ENCODE peak calls at places on chromosome 18, in six cellular contexts. One of them, this sample, is unnamed.
A peak's percentile ranks its signal among the peaks of the same experiment; 100 is the strongest.

GRCh38 chr18:57542801-57543427 is 43.6 kb downstream of the FECH start:
- DNase-seq in A549: no peak
- DNase-seq in effector memory CD4-positive, alpha-beta T cell: no peak
- DNase-seq in naive thymus-derived CD4-positive, alpha-beta T cell: no peak
- DNase-seq in neuronal stem cell: no peak
- DNase-seq in cardiac muscle cell: no peak
- DNase-seq in this sample: no peak

GRCh38 chr18:31581498-31582197 is 10.0 kb upstream of the TTR start:
- DNase-seq in A549: no peak
- DNase-seq in effector memory CD4-positive, alpha-beta T cell: no peak
- DNase-seq in neuronal stem cell: no peak
- DNase-seq in naive thymus-derived CD4-positive, alpha-beta T cell: no peak
- DNase-seq in cardiac muscle cell: no peak
- DNase-seq in this sample: no peak

GRCh38 chr18:23398401-23398800 is 54.7 kb upstream of the RIOK3 start:
- DNase-seq in neuronal stem cell: no peak
- DNase-seq in effector memory CD4-positive, alpha-beta T cell: no peak
- DNase-seq in A549: no peak
- DNase-seq in naive thymus-derived CD4-positive, alpha-beta T cell: no peak
- DNase-seq in cardiac muscle cell: no peak
- DNase-seq in this sample: no peak

GRCh38 chr18:48623468-48624220 is 84.8 kb downstream of the CTIF start:
- DNase-seq in neuronal stem cell: no peak
- DNase-seq in A549: no peak
- DNase-seq in naive thymus-derived CD4-positive, alpha-beta T cell: no peak
- DNase-seq in effector memory CD4-positive, alpha-beta T cell: no peak
- DNase-seq in cardiac muscle cell: no peak
- DNase-seq in this sample: no peak

GRCh38 chr18:48161201-48161910 is 230.9 kb upstream of the SMAD2 start:
- DNase-seq in effector memory CD4-positive, alpha-beta T cell: peak; percentile 50
- DNase-seq in naive thymus-derived CD4-positive, alpha-beta T cell: peak; percentile 40
- DNase-seq in neuronal stem cell: peak; percentile 66
- DNase-seq in A549: peak; percentile 35
- DNase-seq in cardiac muscle cell: peak; percentile 90
- DNase-seq in this sample: peak; percentile 64

GRCh38 chr18:58761241-58761969 is 90.1 kb downstream of the MALT1 start:
- DNase-seq in A549: no peak
- DNase-seq in naive thymus-derived CD4-positive, alpha-beta T cell: no peak
- DNase-seq in cardiac muscle cell: peak; percentile 52
- DNase-seq in effector memory CD4-positive, alpha-beta T cell: no peak
- DNase-seq in neuronal stem cell: no peak
- DNase-seq in this sample: no peak

GRCh38 chr18:68665623-68666022 is 49.3 kb downstream of the TMX3 start:
- DNase-seq in effector memory CD4-positive, alpha-beta T cell: no peak
- DNase-seq in cardiac muscle cell: no peak
- DNase-seq in naive thymus-derived CD4-positive, alpha-beta T cell: no peak
- DNase-seq in A549: no peak
- DNase-seq in neuronal stem cell: no peak
- DNase-seq in this sample: no peak

GRCh38 chr18:78883501-78883900 is 96.1 kb upstream of the SALL3 start:
- DNase-seq in cardiac muscle cell: no peak
- DNase-seq in A549: no peak
- DNase-seq in effector memory CD4-positive, alpha-beta T cell: no peak
- DNase-seq in naive thymus-derived CD4-positive, alpha-beta T cell: no peak
- DNase-seq in neuronal stem cell: no peak
- DNase-seq in this sample: no peak

GRCh38 chr18:35481960-35482366 is 15.8 kb downstream of the INO80C start:
- DNase-seq in neuronal stem cell: no peak
- DNase-seq in effector memory CD4-positive, alpha-beta T cell: no peak
- DNase-seq in A549: no peak
- DNase-seq in naive thymus-derived CD4-positive, alpha-beta T cell: no peak
- DNase-seq in cardiac muscle cell: no peak
- DNase-seq in this sample: no peak

GRCh38 chr18:39057423-39058057 is 1491.9 kb upstream of the CELF4 start:
- DNase-seq in neuronal stem cell: no peak
- DNase-seq in naive thymus-derived CD4-positive, alpha-beta T cell: no peak
- DNase-seq in A549: no peak
- DNase-seq in effector memory CD4-positive, alpha-beta T cell: no peak
- DNase-seq in cardiac muscle cell: no peak
- DNase-seq in this sample: no peak

GRCh38 chr18:80023173-80023572 is 11.1 kb upstream of the RBFA start:
- DNase-seq in A549: no peak
- DNase-seq in cardiac muscle cell: no peak
- DNase-seq in neuronal stem cell: no peak
- DNase-seq in naive thymus-derived CD4-positive, alpha-beta T cell: no peak
- DNase-seq in effector memory CD4-positive, alpha-beta T cell: no peak
- DNase-seq in this sample: no peak
- H3K9me3 ChIP-seq in A549: peaks cover 12% of the 10 kb centered on the region
- H3K9me3 ChIP-seq in cardiac muscle cell: no peaks in the 10 kb centered on the region
- H3K9me3 ChIP-seq in neuronal stem cell: peaks cover 20% of the 10 kb centered on the region
- H3K9me3 ChIP-seq in naive thymus-derived CD4-positive, alpha-beta T cell: peaks cover 17% of the 10 kb centered on the region
- H3K9me3 ChIP-seq in effector memory CD4-positive, alpha-beta T cell: peaks cover 58% of the 10 kb centered on the region
- H3K9me3 ChIP-seq in this sample: peaks cover 31% of the 10 kb centered on the region

GRCh38 chr18:56065101-56065500 is 477.1 kb upstream of the TCF4 start:
- DNase-seq in neuronal stem cell: no peak
- DNase-seq in cardiac muscle cell: no peak
- DNase-seq in A549: no peak
- DNase-seq in effector memory CD4-positive, alpha-beta T cell: no peak
- DNase-seq in naive thymus-derived CD4-positive, alpha-beta T cell: no peak
- DNase-seq in this sample: no peak

GRCh38 chr18:56060967-56061541 is 473.1 kb upstream of the TCF4 start:
- DNase-seq in cardiac muscle cell: no peak
- DNase-seq in effector memory CD4-positive, alpha-beta T cell: no peak
- DNase-seq in neuronal stem cell: no peak
- DNase-seq in naive thymus-derived CD4-positive, alpha-beta T cell: no peak
- DNase-seq in A549: no peak
- DNase-seq in this sample: no peak

GRCh38 chr18:56066524-56067215 is 478.7 kb upstream of the TCF4 start:
- DNase-seq in neuronal stem cell: no peak
- DNase-seq in cardiac muscle cell: no peak
- DNase-seq in effector memory CD4-positive, alpha-beta T cell: no peak
- DNase-seq in naive thymus-derived CD4-positive, alpha-beta T cell: no peak
- DNase-seq in A549: no peak
- DNase-seq in this sample: no peak

GRCh38 chr18:56067216-56067611 is 479.2 kb upstream of the TCF4 start:
- DNase-seq in naive thymus-derived CD4-positive, alpha-beta T cell: no peak
- DNase-seq in cardiac muscle cell: no peak
- DNase-seq in effector memory CD4-positive, alpha-beta T cell: no peak
- DNase-seq in A549: no peak
- DNase-seq in neuronal stem cell: no peak
- DNase-seq in this sample: no peak

DNA sequence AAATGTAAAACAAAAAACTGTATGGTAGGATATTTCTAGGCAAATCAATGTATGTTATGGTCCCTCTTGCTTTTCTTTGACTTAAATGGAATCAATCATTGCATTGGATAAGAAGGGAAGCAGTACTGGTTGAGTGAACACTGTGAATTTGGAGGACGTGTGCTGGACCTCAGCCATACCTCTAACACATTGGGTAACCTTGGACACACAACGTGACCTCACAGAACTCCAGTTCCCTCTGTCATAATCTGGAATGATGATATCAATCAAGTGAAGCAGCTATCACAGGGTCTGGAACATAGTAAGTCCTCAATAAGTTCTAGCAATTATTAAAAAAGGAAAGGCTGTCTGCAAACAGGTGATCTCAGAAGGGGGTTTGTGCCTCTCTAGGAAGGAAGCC is 474.9 kb upstream of the TCF4 start:
- DNase-seq in cardiac muscle cell: no peak
- DNase-seq in effector memory CD4-positive, alpha-beta T cell: no peak
- DNase-seq in neuronal stem cell: no peak
- DNase-seq in A549: no peak
- DNase-seq in naive thymus-derived CD4-positive, alpha-beta T cell: no peak
- DNase-seq in this sample: no peak
- H3K9me3 ChIP-seq in cardiac muscle cell: no peaks in the 10 kb centered on the region
- H3K9me3 ChIP-seq in effector memory CD4-positive, alpha-beta T cell: no peaks in the 10 kb centered on the region
- H3K9me3 ChIP-seq in neuronal stem cell: no peaks in the 10 kb centered on the region
- H3K9me3 ChIP-seq in A549: no peaks in the 10 kb centered on the region
- H3K9me3 ChIP-seq in naive thymus-derived CD4-positive, alpha-beta T cell: no peaks in the 10 kb centered on the region
- H3K9me3 ChIP-seq in this sample: no peaks in the 10 kb centered on the region

DNA sequence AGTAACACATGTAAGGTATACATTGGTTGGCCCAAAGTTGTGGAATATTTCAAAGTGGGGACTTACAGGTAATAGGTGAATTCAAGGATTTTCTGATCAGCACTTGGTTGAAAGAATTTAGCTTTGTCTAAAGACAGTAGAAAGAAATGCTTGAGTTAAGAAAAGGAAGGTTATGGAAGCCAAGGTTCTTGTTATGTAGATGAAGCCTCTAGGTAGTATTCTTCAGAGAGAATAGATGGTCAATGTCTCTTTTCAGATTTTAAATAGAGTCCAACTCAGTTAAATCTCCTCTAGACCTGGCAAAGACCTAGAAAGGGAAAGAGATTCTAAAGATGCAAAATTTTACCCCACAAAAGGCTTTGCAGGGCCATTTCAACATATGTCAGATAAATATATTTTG is 157.4 kb downstream of the ANKRD30B start:
- DNase-seq in neuronal stem cell: no peak
- DNase-seq in A549: no peak
- DNase-seq in naive thymus-derived CD4-positive, alpha-beta T cell: no peak
- DNase-seq in effector memory CD4-positive, alpha-beta T cell: no peak
- DNase-seq in cardiac muscle cell: no peak
- DNase-seq in this sample: no peak
- H3K9me3 ChIP-seq in neuronal stem cell: peaks cover 22% of the 10 kb centered on the region
- H3K9me3 ChIP-seq in A549: no peaks in the 10 kb centered on the region
- H3K9me3 ChIP-seq in naive thymus-derived CD4-positive, alpha-beta T cell: no peaks in the 10 kb centered on the region
- H3K9me3 ChIP-seq in effector memory CD4-positive, alpha-beta T cell: no peaks in the 10 kb centered on the region
- H3K9me3 ChIP-seq in cardiac muscle cell: no peaks in the 10 kb centered on the region
- H3K9me3 ChIP-seq in this sample: no peaks in the 10 kb centered on the region

DNA sequence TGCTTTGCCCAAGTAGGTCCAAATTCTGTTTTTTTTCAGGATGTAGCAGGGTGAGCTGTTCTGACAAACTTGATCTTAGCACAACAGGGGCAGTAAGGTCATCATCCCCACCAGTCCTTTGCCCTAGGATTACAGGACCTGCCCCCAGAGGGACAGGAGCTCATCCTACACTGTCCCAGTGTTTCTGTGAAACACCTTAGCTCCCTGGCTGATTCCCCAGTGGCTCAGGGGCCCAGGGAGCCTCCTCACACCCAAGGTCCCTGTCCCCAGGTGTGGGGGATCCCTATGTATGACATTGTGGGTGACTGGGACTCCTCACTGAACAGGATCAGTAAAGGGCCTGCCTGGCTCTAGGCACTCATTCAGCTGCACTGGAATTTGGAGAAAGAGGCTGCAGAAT is 191.2 kb downstream of the ANKRD30B start:
- DNase-seq in A549: no peak
- DNase-seq in effector memory CD4-positive, alpha-beta T cell: no peak
- DNase-seq in naive thymus-derived CD4-positive, alpha-beta T cell: no peak
- DNase-seq in neuronal stem cell: no peak
- DNase-seq in cardiac muscle cell: no peak
- DNase-seq in this sample: no peak
- H3K9me3 ChIP-seq in A549: no peaks in the 10 kb centered on the region
- H3K9me3 ChIP-seq in effector memory CD4-positive, alpha-beta T cell: no peaks in the 10 kb centered on the region
- H3K9me3 ChIP-seq in naive thymus-derived CD4-positive, alpha-beta T cell: no peaks in the 10 kb centered on the region
- H3K9me3 ChIP-seq in neuronal stem cell: peaks cover 26% of the 10 kb centered on the region
- H3K9me3 ChIP-seq in cardiac muscle cell: no peaks in the 10 kb centered on the region
- H3K9me3 ChIP-seq in this sample: no peaks in the 10 kb centered on the region

GRCh38 chr18:55838841-55839240 is 250.8 kb upstream of the TCF4 start:
- DNase-seq in neuronal stem cell: no peak
- DNase-seq in cardiac muscle cell: no peak
- DNase-seq in effector memory CD4-positive, alpha-beta T cell: no peak
- DNase-seq in naive thymus-derived CD4-positive, alpha-beta T cell: no peak
- DNase-seq in A549: no peak
- DNase-seq in this sample: no peak
- H3K9me3 ChIP-seq in neuronal stem cell: peaks cover 1% of the 10 kb centered on the region
- H3K9me3 ChIP-seq in cardiac muscle cell: no peaks in the 10 kb centered on the region
- H3K9me3 ChIP-seq in effector memory CD4-positive, alpha-beta T cell: no peaks in the 10 kb centered on the region
- H3K9me3 ChIP-seq in naive thymus-derived CD4-positive, alpha-beta T cell: no peaks in the 10 kb centered on the region
- H3K9me3 ChIP-seq in A549: peaks cover 19% of the 10 kb centered on the region
- H3K9me3 ChIP-seq in this sample: no peaks in the 10 kb centered on the region

DNA sequence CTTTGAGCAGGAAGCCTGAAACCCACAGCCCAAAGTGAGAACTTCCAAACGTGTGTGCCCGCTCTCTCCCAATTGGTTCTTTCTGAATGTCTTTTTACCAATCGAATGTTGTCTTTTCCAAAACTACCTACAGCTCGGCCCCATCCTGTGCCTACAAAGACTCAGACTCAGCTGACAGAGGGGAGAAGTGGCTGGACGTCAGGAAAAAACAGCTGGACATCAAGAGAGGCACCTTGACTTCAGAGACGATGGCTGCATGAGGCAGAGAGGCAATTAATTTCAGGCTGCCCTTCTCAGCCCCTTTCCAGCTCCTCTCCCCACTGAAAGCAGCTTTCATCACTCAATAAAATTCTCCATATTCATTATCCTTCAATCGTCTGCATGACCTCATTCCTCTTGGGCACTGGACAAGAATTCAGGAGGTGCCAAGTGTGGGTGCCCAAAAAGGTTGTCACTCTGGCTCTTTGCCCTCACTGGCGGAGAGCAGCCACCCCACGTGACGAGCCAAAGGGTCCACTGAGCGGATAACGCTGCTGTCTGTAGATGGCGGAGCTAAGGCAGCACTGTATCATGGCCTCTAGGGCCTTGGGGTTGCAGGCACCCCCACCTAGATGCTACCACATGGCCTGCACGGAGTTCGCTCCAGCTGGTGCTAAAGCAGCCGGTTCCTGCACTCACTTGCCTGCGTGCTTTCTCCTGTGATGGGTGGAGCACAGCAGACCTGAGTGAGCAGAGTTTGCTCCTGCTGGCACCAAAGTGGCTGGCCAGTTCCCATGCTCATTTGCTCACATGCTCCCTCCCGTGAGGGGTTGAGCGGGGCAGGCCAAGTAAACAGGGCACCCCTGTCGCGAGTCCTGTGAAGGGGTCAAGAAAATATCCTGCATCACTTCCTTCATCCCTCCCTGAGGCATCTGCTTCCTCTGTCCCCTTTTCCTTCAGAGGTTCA is 37.9 kb downstream of the FAM210A start:
- DNase-seq in effector memory CD4-positive, alpha-beta T cell: no peak
- DNase-seq in naive thymus-derived CD4-positive, alpha-beta T cell: no peak
- DNase-seq in cardiac muscle cell: no peak
- DNase-seq in A549: no peak
- DNase-seq in neuronal stem cell: no peak
- DNase-seq in this sample: no peak
- H3K9me3 ChIP-seq in effector memory CD4-positive, alpha-beta T cell: no peaks in the 10 kb centered on the region
- H3K9me3 ChIP-seq in naive thymus-derived CD4-positive, alpha-beta T cell: no peaks in the 10 kb centered on the region
- H3K9me3 ChIP-seq in cardiac muscle cell: no peaks in the 10 kb centered on the region
- H3K9me3 ChIP-seq in A549: no peaks in the 10 kb centered on the region
- H3K9me3 ChIP-seq in neuronal stem cell: no peaks in the 10 kb centered on the region
- H3K9me3 ChIP-seq in this sample: no peaks in the 10 kb centered on the region

GRCh38 chr18:14917311-14917710 is 169.3 kb downstream of the ANKRD30B start:
- DNase-seq in effector memory CD4-positive, alpha-beta T cell: no peak
- DNase-seq in cardiac muscle cell: no peak
- DNase-seq in neuronal stem cell: no peak
- DNase-seq in naive thymus-derived CD4-positive, alpha-beta T cell: no peak
- DNase-seq in A549: no peak
- DNase-seq in this sample: no peak
- H3K9me3 ChIP-seq in effector memory CD4-positive, alpha-beta T cell: no peaks in the 10 kb centered on the region
- H3K9me3 ChIP-seq in cardiac muscle cell: no peaks in the 10 kb centered on the region
- H3K9me3 ChIP-seq in neuronal stem cell: peaks cover 33% of the 10 kb centered on the region
- H3K9me3 ChIP-seq in naive thymus-derived CD4-positive, alpha-beta T cell: no peaks in the 10 kb centered on the region
- H3K9me3 ChIP-seq in A549: no peaks in the 10 kb centered on the region
- H3K9me3 ChIP-seq in this sample: no peaks in the 10 kb centered on the region

This sample was measured in T-helper 17 cell.